ENCODE peak calls at places on chromosome X, in five cellular contexts. T is GM12878, A is HepG2, Q is K562, Z is H1. R is an unnamed sample.

GRCh38 chrX:69210513-69211065 is 45.3 kb upstream of the PJA1 start:
- DNase-seq in T (no peak), A (no peak), Q (no peak), Z (no peak), R (no peak)

GRCh38 chrX:69137371-69137881 is 27.8 kb downstream of the PJA1 start:
- DNase-seq in T (no peak), A (no peak), Q (no peak), Z (no peak), R (peak; percentile 24)

GRCh38 chrX:109440475-109440874 is 41.4 kb downstream of the GUCY2F start:
- DNase-seq in T (no peak), A (no peak), Q (no peak), Z (no peak), R (no peak)

GRCh38 chrX:140318306-140318705 is 186.6 kb downstream of the SOX3 start:
- DNase-seq in T (no peak), A (no peak), Q (no peak), Z (no peak), R (no peak)

GRCh38 chrX:69630147-69630546 is 14.2 kb downstream of the EDA start:
- DNase-seq in T (no peak), A (no peak), Q (no peak), Z (no peak), R (no peak)

GRCh38 chrX:150478496-150479492 is 89.6 kb upstream of the MTM1 start:
- DNase-seq in T (no peak), A (no peak), Q (no peak), Z (no peak), R (no peak)

GRCh38 chrX:122866527-122866926 is 317.6 kb upstream of the GRIA3 start:
- DNase-seq in T (no peak), A (no peak), Q (no peak), Z (no peak), R (no peak)

GRCh38 chrX:70313503-70313902 is 23.6 kb downstream of the KIF4A start:
- DNase-seq in T (no peak), A (no peak), Q (no peak), Z (no peak), R (no peak)

GRCh38 chrX:104565791-104566687 is at the start of gene IL1RAPL2:
- DNase-seq in T (no peak), A (peak; percentile 8), Q (peak; percentile 23), Z (peak; percentile 23), R (peak; percentile 79)

GRCh38 chrX:37370499-37371141 is 21.5 kb downstream of the PRRG1 start:
- DNase-seq in T (no peak), A (no peak), Q (no peak), Z (no peak), R (no peak)

GRCh38 chrX:71144651-71145050 is at the start of gene NLGN3:
- DNase-seq in T (no peak), A (no peak), Q (no peak), Z (no peak), R (peak; percentile 49)

GRCh38 chrX:148893395-148893794 is 393.0 kb downstream of the AFF2 start:
- DNase-seq in T (no peak), A (no peak), Q (no peak), Z (no peak), R (no peak)

GRCh38 chrX:53188763-53189162 is 36.2 kb downstream of the KDM5C start:
- DNase-seq in T (peak; percentile 45), A (no peak), Q (no peak), Z (no peak), R (no peak)

GRCh38 chrX:56763556-56764152 is 34.6 kb downstream of the NBDY start:
- DNase-seq in T (no peak), A (peak; percentile 15), Q (no peak), Z (no peak), R (no peak)

GRCh38 chrX:150919401-150919800 is 20.9 kb upstream of the CD99L2 start:
- DNase-seq in T (no peak), A (no peak), Q (no peak), Z (no peak), R (no peak)

GRCh38 chrX:9897761-9898161 is 69.4 kb upstream of the CLDN34 start:
- DNase-seq in T (no peak), A (no peak), Q (no peak), Z (no peak), R (no peak)

GRCh38 chrX:38313190-38313589 is 14.1 kb downstream of the RPGR start:
- DNase-seq in T (no peak), A (no peak), Q (no peak), Z (no peak), R (no peak)

GRCh38 chrX:135185795-135186443 is 14.7 kb upstream of the CT55 start:
- DNase-seq in T (peak; percentile 11), A (peak; percentile 36), Q (peak; percentile 38), Z (peak; percentile 25), R (peak; percentile 32)

DNA sequence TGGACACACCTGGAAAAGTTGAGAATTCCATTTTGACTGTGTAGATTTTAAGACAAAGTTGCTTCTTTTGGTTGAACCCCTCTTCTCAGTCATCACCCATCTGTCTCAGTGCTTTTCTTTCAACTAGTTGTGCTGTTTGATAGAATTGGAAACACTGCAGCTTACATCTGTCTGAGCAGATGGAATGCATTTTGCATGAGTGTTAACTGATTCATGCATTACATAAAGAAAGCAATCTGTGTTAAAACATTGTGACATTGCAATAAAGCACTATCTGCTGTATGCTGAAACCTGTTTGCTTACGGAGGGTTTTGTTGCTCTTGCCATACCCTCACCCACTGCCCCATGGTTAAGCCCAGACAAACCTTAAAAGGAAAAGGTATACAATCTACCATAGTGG is 47.3 kb downstream of the NRK start:
- DNase-seq in T (no peak), A (no peak), Q (no peak), Z (no peak), R (no peak)
- TF ChIP-seq CTCF in T (no peak), A (no peak), Q (no peak), Z (no peak), R (no peak)

GRCh38 chrX:66004928-66005831 is 34.7 kb downstream of the VSIG4 start:
- DNase-seq in T (no peak), A (no peak), Q (no peak), Z (no peak), R (no peak)

GRCh38 chrX:66002832-66003680 is 36.8 kb downstream of the VSIG4 start:
- DNase-seq in T (peak; percentile 48), A (no peak), Q (no peak), Z (no peak), R (no peak)

GRCh38 chrX:66008403-66008970 is 31.4 kb downstream of the VSIG4 start:
- DNase-seq in T (no peak), A (no peak), Q (no peak), Z (no peak), R (no peak)

GRCh38 chrX:66007851-66008250 is 32.0 kb downstream of the VSIG4 start:
- DNase-seq in T (no peak), A (no peak), Q (no peak), Z (no peak), R (no peak)

DNA sequence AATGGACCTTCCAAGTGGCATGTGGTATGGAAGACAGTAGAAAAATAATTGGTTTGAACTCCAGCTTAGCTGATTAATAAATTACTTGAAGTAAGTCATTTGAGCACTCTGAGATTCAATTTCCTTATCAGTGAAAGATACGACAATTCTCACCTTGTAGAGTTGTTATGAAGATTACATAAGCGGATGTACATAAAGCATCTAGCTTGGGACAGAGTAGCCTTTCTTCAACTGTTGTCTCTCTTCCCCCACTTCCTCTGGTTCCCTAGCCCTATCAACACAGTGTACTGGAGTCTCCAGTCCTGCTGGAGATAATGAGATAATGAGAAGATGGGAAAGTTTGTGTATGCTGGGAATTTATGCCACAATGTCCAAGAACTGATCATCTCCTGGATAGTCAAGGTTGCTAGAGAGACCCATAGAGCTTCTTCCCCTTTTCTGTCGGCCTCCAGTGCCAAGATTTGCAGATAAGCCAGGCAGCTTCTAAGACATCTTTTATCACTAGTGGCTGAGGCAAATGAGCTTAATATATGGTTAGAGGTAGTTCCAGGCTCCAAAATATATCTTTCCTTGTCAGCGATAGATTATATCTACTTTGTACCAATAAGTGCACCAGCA is 33.9 kb downstream of the VSIG4 start:
- DNase-seq in T (no peak), A (no peak), Q (no peak), Z (no peak), R (no peak)
- TF ChIP-seq ATF2 in T (no peak), A (no peak), Q (no peak), Z (no peak), R (no peak)

DNA sequence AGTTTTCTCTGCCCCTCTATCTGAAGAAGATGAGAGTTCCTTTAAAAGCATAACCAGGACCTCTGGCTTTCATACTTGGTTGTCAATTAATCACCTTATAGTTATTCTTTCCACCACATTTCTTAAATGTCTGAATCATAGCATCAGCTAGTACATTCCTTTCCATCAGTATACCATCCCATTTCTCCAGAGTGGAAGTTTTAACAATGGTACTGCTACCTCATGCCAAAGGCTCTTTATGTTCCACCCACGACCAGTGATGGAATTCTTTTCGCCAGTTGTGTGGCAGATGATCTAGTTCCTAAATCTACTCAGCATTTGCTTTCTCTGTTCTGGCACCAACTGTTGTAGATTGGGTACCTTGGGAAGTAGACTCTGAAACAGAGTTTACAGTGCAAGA is 379.8 kb downstream of the ZNF674 start:
- DNase-seq in T (no peak), A (no peak), Q (no peak), Z (no peak), R (no peak)
- TF ChIP-seq SP1 in T (no peak), A (no peak), Q (no peak), Z (no peak), R (no peak)

GRCh38 chrX:153938226-153938786 is 3.5 kb upstream of the NAA10 start:
- DNase-seq in T (no peak), A (no peak), Q (no peak), Z (no peak), R (no peak)
- TF ChIP-seq CTCF in T (no peak), A (no peak), Q (no peak), Z (peak; percentile 1), R (no peak)

GRCh38 chrX:143781103-143781502 is 60.6 kb upstream of the SPANXN2 start:
- DNase-seq in T (no peak), A (no peak), Q (no peak), Z (no peak), R (no peak)
- TF ChIP-seq ATF2 in T (no peak), A (no peak), Q (no peak), Z (no peak), R (no peak)

GRCh38 chrX:131572372-131573014 is 28.6 kb downstream of the OR13H1 start:
- DNase-seq in T (no peak), A (no peak), Q (no peak), Z (no peak), R (no peak)
- TF ChIP-seq SP1 in T (no peak), A (no peak), Q (no peak), Z (no peak), R (no peak)